ENCODE peak calls at places on chromosomes 3 and 15, in four cellular contexts. O, V, X and N are unnamed samples.

GRCh38 chr3:164233951-164234350 is 844.3 kb downstream of the SI start:
- DNase-seq in X (no peak), O (no peak), V (no peak), N (no peak)

GRCh38 chr3:49671291-49672288 is 2.6 kb upstream of the APEH start:
- DNase-seq in V (peak; percentile 58), O (peak; percentile 59), X (no peak), N (peak; percentile 65)

GRCh38 chr15:32705450-32705849 is 12.4 kb upstream of the GREM1 start:
- DNase-seq in O (no peak), X (no peak), V (no peak), N (no peak)

GRCh38 chr3:128285925-128286275 is 132.6 kb downstream of the EEFSEC start:
- DNase-seq in O (no peak), V (no peak), X (no peak), N (no peak)

GRCh38 chr3:39186692-39187151 is 5.7 kb downstream of the XIRP1 start:
- DNase-seq in X (no peak), O (no peak), V (no peak), N (no peak)

GRCh38 chr15:48984811-48985352 is 21.2 kb upstream of the SHC4 start:
- DNase-seq in V (no peak), O (no peak), X (peak; percentile 52), N (no peak)

GRCh38 chr15:88954431-88955277 is 41.5 kb upstream of the MFGE8 start:
- DNase-seq in X (peak; percentile 85), O (no peak), V (no peak), N (no peak)

GRCh38 chr3:77319711-77320110 is 279.8 kb downstream of the ROBO2 start:
- DNase-seq in X (no peak), O (no peak), V (no peak), N (no peak)

GRCh38 chr15:93241696-93242585 is 152.9 kb upstream of the RGMA start:
- DNase-seq in O (no peak), V (no peak), X (no peak), N (no peak)

GRCh38 chr15:34154725-34155204 is 52.9 kb downstream of the PGBD4 start:
- DNase-seq in X (no peak), O (no peak), V (peak; percentile 23), N (no peak)

GRCh38 chr15:58138106-58138505 is at the start of gene AQP9:
- DNase-seq in O (no peak), X (no peak), V (no peak), N (no peak)

GRCh38 chr3:168951368-168951767 is 712.1 kb downstream of the MECOM start:
- DNase-seq in V (no peak), X (no peak), O (no peak), N (no peak)

GRCh38 chr3:196971094-196971698 is 2.6 kb upstream of the PIGZ start:
- DNase-seq in O (no peak), X (no peak), V (no peak), N (no peak)

GRCh38 chr3:9976736-9977709 is 9.6 kb downstream of the EMC3 start:
- DNase-seq in X (peak; percentile 89), O (no peak), V (peak; percentile 96), N (no peak)

GRCh38 chr3:7146529-7146928 is 285.6 kb downstream of the GRM7 start:
- DNase-seq in V (no peak), X (no peak), O (no peak), N (no peak)

GRCh38 chr3:151964768-151965167 is 91.3 kb downstream of the SUCNR1 start:
- DNase-seq in V (peak; percentile 4), O (no peak), X (no peak), N (no peak)

GRCh38 chr15:59591372-59591771 is 20.2 kb upstream of the GCNT3 start:
- DNase-seq in O (no peak), V (no peak), X (no peak), N (no peak)

GRCh38 chr3:101036213-101036618 is 43.0 kb upstream of the ABI3BP start:
- DNase-seq in X (peak; percentile 80), V (peak; percentile 91), O (no peak), N (no peak)

GRCh38 chr3:186268616-186269448 is 93.2 kb downstream of the DGKG start:
- DNase-seq in X (no peak), V (no peak), O (no peak), N (no peak)